ENCODE peak calls at places on chromosomes 11 and 22, in ten cellular contexts. T is heart left ventricle; Q is IMR-90; I is lung; A is tibial artery; H is CD4-positive, alpha-beta T cell; F is SJCRH30; P is sigmoid colon; B is HCT116; K is CD8-positive, alpha-beta T cell. Z is an unnamed sample. For H3K9me3, the result is how much of the 10 kb centered on the place peaks cover.

GRCh38 chr22:47135338-47135737 is 372.9 kb downstream of the TBC1D22A start:
- DNase-seq in B (no peak), P (no peak), K (no peak), I (no peak), Q (no peak), H (no peak), F (no peak), A (no peak), T (no peak), Z (no peak)

GRCh38 chr11:3665336-3666022 is 5.7 kb downstream of the CHRNA10 start:
- DNase-seq in B (no peak), T (no peak), H (no peak), Q (no peak), I (no peak), A (no peak), P (no peak), K (no peak), F (no peak), Z (no peak)

GRCh38 chr22:17780116-17780740 is 6.0 kb upstream of the BID start:
- DNase-seq in B (no peak), T (peak), I (no peak), F (no peak), Q (no peak), A (no peak), K (peak), P (no peak), H (no peak), Z (no peak)

GRCh38 chr11:103325686-103326069 is 216.5 kb downstream of the DYNC2H1 start:
- DNase-seq in A (no peak), Q (no peak), K (no peak), H (no peak), F (no peak), P (no peak), B (no peak), T (no peak), I (no peak), Z (no peak)

GRCh38 chr11:65489061-65489705 is 9.7 kb upstream of the MALAT1 start:
- DNase-seq in F (no peak), P (peak), B (no peak), H (no peak), K (no peak), I (no peak), A (peak), Q (peak), T (peak), Z (no peak)

GRCh38 chr22:22076937-22077703 is 94.5 kb upstream of the TOP3B start:
- DNase-seq in I (no peak), F (no peak), Q (peak), K (no peak), P (no peak), A (no peak), B (no peak), T (no peak), H (no peak), Z (no peak)

GRCh38 chr11:117445097-117445658 is 117.5 kb downstream of the CEP164 start:
- DNase-seq in P (no peak), I (no peak), F (no peak), B (no peak), K (no peak), A (no peak), H (no peak), T (no peak), Q (no peak), Z (no peak)

GRCh38 chr22:41280854-41281253 is 5.1 kb downstream of the RANGAP1 start:
- DNase-seq in F (no peak), I (no peak), T (peak), A (no peak), H (no peak), B (no peak), Q (no peak), P (no peak), K (no peak), Z (no peak)

GRCh38 chr22:49183826-49184216 is 643.9 kb downstream of the BRD1 start:
- DNase-seq in P (no peak), Q (no peak), I (no peak), T (peak), F (no peak), K (no peak), B (no peak), A (no peak), H (no peak), Z (no peak)

GRCh38 chr22:49185312-49185969 is 642.2 kb downstream of the BRD1 start:
- DNase-seq in Q (no peak), A (no peak), K (no peak), T (peak), H (no peak), P (no peak), B (no peak), F (no peak), I (no peak), Z (no peak)

GRCh38 chr22:49186293-49186692 is 641.4 kb downstream of the BRD1 start:
- DNase-seq in P (no peak), T (peak), Q (no peak), B (no peak), I (no peak), K (no peak), A (no peak), H (no peak), F (no peak), Z (no peak)

GRCh38 chr22:49183208-49183825 is 644.4 kb downstream of the BRD1 start:
- DNase-seq in H (no peak), T (peak), Q (no peak), A (no peak), P (no peak), K (no peak), B (no peak), F (no peak), I (no peak), Z (no peak)

DNA sequence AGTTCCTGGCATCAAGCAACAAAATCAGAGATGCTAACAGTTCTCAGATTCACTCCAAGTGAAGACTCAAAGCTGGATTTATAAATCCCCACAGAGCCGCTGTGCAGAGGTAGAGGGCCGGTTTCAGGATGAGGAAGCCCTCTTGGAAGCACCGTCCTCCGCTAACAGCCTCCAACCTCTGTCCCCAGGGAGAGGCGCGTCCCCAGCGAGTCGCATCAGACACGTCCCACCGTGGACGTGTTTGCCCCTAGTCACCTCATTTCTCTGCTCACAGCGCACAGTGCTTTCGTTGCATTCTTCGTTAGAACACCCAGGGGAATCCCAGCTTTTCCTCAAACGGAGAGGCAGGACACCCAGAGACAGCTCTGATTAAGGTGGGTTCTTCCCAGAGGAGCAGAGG is 642.9 kb downstream of the BRD1 start:
- DNase-seq in F (no peak), I (no peak), B (no peak), P (no peak), A (no peak), K (no peak), H (no peak), Q (no peak), T (peak), Z (no peak)
- H3K9me3 ChIP-seq in F (under half), I (under half), B (under half), P (under half), A (under half), K (under half), H (under half), Q (half or more), T (under half), Z (under half)

GRCh38 chr22:48320671-48321515 is 1506.8 kb downstream of the BRD1 start:
- DNase-seq in B (no peak), K (no peak), I (no peak), F (no peak), T (no peak), P (peak), A (no peak), H (no peak), Q (no peak), Z (no peak)
- H3K9me3 ChIP-seq in B (under half), K (under half), I (under half), F (under half), T (under half), P (under half), A (under half), H (under half), Q (under half), Z (under half)

GRCh38 chr11:42301777-42302176 is 842.3 kb upstream of the LRRC4C start:
- DNase-seq in B (no peak), F (no peak), T (no peak), A (no peak), P (no peak), H (no peak), K (no peak), I (no peak), Q (no peak), Z (no peak)
- H3K9me3 ChIP-seq in B (under half), F (under half), T (under half), A (under half), P (under half), H (under half), K (under half), I (under half), Q (under half), Z (under half)

GRCh38 chr11:36598051-36598450 is at the start of gene RAG2:
- DNase-seq in B (no peak), H (no peak), T (no peak), Q (no peak), K (no peak), A (no peak), I (no peak), P (no peak), F (no peak), Z (no peak)
- H3K9me3 ChIP-seq in B (under half), H (under half), T (under half), Q (under half), K (under half), A (under half), I (under half), P (under half), F (under half), Z (under half)

GRCh38 chr22:35355744-35356420 is 25.0 kb upstream of the HMOX1 start:
- DNase-seq in K (no peak), T (no peak), A (no peak), B (no peak), P (no peak), F (no peak), H (no peak), I (no peak), Q (peak), Z (no peak)
- H3K9me3 ChIP-seq in K (under half), T (under half), A (under half), B (under half), P (under half), F (under half), H (under half), I (under half), Q (under half), Z (under half)

GRCh38 chr11:96899971-96900370 is 510.2 kb downstream of the JRKL start:
- DNase-seq in T (no peak), H (no peak), I (no peak), B (no peak), K (no peak), P (no peak), F (no peak), Q (no peak), A (no peak), Z (no peak)

GRCh38 chr11:96893988-96894387 is 504.2 kb downstream of the JRKL start:
- DNase-seq in K (no peak), B (no peak), Q (no peak), I (no peak), P (no peak), H (no peak), T (no peak), F (no peak), A (no peak), Z (no peak)

DNA sequence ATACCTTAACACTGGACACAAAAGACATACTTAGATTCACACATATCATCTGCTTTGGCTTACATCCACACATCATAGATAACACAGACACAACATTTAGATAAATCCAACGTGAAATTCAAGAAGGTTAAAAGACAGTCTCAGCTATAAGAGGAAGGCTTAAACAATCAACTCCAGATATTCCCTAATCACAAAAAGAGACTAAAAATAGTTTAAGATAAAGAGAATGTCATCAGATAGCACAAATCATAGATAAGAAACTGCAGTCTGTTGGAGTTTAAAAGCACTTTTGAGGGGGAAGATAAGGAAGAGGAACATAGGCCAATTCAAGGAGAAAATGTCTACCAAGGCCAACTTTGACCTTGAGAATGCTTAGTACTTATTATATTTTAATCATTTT is 504.8 kb downstream of the JRKL start:
- DNase-seq in T (no peak), I (no peak), H (no peak), B (no peak), K (no peak), P (no peak), Q (no peak), F (no peak), A (no peak), Z (no peak)
- H3K9me3 ChIP-seq in T (under half), I (under half), H (under half), B (under half), K (under half), P (under half), Q (under half), F (under half), A (under half), Z (under half)

GRCh38 chr11:2647953-2648352 is 51.8 kb downstream of the KCNQ1OT1 start:
- DNase-seq in T (no peak), H (no peak), K (no peak), P (no peak), F (no peak), A (no peak), I (no peak), B (no peak), Q (no peak), Z (no peak)
- H3K9me3 ChIP-seq in T (half or more), H (half or more), K (under half), P (under half), F (half or more), A (under half), I (under half), B (under half), Q (half or more), Z (under half)

DNA sequence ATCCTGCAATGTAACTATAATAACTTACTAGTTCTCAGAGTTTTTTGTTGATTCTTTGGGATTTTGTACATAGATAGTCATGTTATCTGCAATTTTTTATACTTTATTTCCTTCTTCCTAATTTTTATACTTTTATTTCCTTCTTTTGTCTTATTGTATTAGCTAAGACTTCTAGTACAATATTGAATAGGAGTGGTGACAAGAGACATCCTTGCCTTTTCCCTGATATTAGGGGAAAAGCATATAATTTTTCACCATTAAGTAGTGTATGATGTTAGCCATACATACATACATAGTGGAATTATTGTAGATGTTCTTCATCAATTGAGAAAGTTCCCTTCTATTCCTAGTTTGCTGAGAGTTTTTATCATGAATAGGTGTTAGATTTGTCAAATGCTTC is 27.8 kb upstream of the CLTCL1 start:
- DNase-seq in T (no peak), B (no peak), Q (no peak), F (no peak), P (no peak), A (no peak), K (no peak), H (no peak), I (no peak), Z (no peak)
- H3K9me3 ChIP-seq in T (under half), B (under half), Q (under half), F (under half), P (under half), A (under half), K (under half), H (under half), I (under half), Z (under half)

DNA sequence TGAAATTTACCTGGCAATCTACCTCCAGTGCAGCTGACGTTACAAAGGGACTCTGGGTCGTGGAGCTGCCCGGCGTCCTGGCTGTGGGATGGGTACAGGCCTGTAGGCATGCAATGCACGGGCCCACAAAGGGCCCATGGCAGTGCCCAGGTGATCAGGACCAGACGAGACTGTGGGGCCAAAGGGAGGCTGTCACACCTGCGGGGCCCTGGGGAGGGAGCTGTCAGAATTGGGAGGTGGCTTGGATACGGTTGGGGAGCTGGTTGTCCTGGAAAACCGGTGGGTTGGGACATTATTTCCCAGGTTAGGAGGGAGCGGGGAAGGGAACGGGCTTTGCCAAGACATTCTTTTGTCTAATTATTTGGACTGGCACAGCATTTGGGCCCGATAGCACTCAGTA is 958.5 kb downstream of the BRD1 start:
- DNase-seq in A (no peak), K (no peak), B (no peak), I (no peak), H (no peak), P (peak), Q (no peak), T (no peak), F (no peak), Z (no peak)
- H3K9me3 ChIP-seq in A (under half), K (under half), B (under half), I (under half), H (under half), P (under half), Q (half or more), T (under half), F (under half), Z (under half)

GRCh38 chr11:29075726-29076125 is 941.1 kb downstream of the KCNA4 start:
- DNase-seq in I (no peak), K (no peak), P (no peak), Q (no peak), H (no peak), A (no peak), T (peak), F (no peak), B (no peak), Z (no peak)
- H3K9me3 ChIP-seq in I (under half), K (under half), P (under half), Q (under half), H (under half), A (under half), T (under half), F (under half), B (under half), Z (under half)